ENCODE peak calls at places on chromosomes 13 and 19, in nine cellular contexts. One of them, this sample, is unnamed.

GRCh38 chr13:42967660-42968059 is 24.4 kb downstream of the EPSTI1 start:
- DNase-seq in transverse colon: peak; percentile 34
- DNase-seq in endothelial cell of umbilical vein: no peak
- DNase-seq in GM12878: no peak
- DNase-seq in esophagus muscularis mucosa: no peak
- DNase-seq in HCT116: no peak
- DNase-seq in stomach: peak; percentile 29
- DNase-seq in spleen: no peak
- DNase-seq in upper lobe of left lung: peak; percentile 28
- DNase-seq in this sample: no peak

GRCh38 chr13:34941436-34941834 is 635 bp upstream of the NBEA start:
- DNase-seq in transverse colon: no peak
- DNase-seq in endothelial cell of umbilical vein: no peak
- DNase-seq in GM12878: no peak
- DNase-seq in esophagus muscularis mucosa: no peak
- DNase-seq in HCT116: no peak
- DNase-seq in stomach: no peak
- DNase-seq in spleen: no peak
- DNase-seq in upper lobe of left lung: no peak
- DNase-seq in this sample: no peak

GRCh38 chr19:6092329-6093286 is 17.7 kb downstream of the RFX2 start:
- DNase-seq in transverse colon: peak; percentile 91
- DNase-seq in endothelial cell of umbilical vein: peak; percentile 70
- DNase-seq in GM12878: no peak
- DNase-seq in esophagus muscularis mucosa: no peak
- DNase-seq in HCT116: peak; percentile 48
- DNase-seq in stomach: peak; percentile 80
- DNase-seq in spleen: no peak
- DNase-seq in upper lobe of left lung: peak; percentile 92
- DNase-seq in this sample: peak; percentile 93

GRCh38 chr13:79901336-79901735 is 420.4 kb downstream of the NDFIP2 start:
- DNase-seq in transverse colon: no peak
- DNase-seq in endothelial cell of umbilical vein: no peak
- DNase-seq in GM12878: no peak
- DNase-seq in esophagus muscularis mucosa: no peak
- DNase-seq in HCT116: no peak
- DNase-seq in stomach: no peak
- DNase-seq in spleen: no peak
- DNase-seq in upper lobe of left lung: no peak
- DNase-seq in this sample: no peak

GRCh38 chr13:60661514-60661913 is 264.5 kb downstream of the TDRD3 start:
- DNase-seq in transverse colon: no peak
- DNase-seq in endothelial cell of umbilical vein: no peak
- DNase-seq in GM12878: no peak
- DNase-seq in esophagus muscularis mucosa: no peak
- DNase-seq in HCT116: no peak
- DNase-seq in stomach: no peak
- DNase-seq in spleen: no peak
- DNase-seq in upper lobe of left lung: no peak
- DNase-seq in this sample: no peak

GRCh38 chr19:21463449-21464105 is 41.8 kb upstream of the ZNF429 start:
- DNase-seq in transverse colon: peak; percentile 17
- DNase-seq in endothelial cell of umbilical vein: no peak
- DNase-seq in GM12878: no peak
- DNase-seq in esophagus muscularis mucosa: no peak
- DNase-seq in HCT116: no peak
- DNase-seq in stomach: peak; percentile 41
- DNase-seq in spleen: peak; percentile 74
- DNase-seq in upper lobe of left lung: peak; percentile 73
- DNase-seq in this sample: no peak

GRCh38 chr13:25771641-25772478 is 280.0 kb downstream of the SHISA2 start:
- DNase-seq in transverse colon: no peak
- DNase-seq in endothelial cell of umbilical vein: no peak
- DNase-seq in GM12878: no peak
- DNase-seq in esophagus muscularis mucosa: no peak
- DNase-seq in HCT116: no peak
- DNase-seq in stomach: no peak
- DNase-seq in spleen: no peak
- DNase-seq in upper lobe of left lung: no peak
- DNase-seq in this sample: no peak

GRCh38 chr13:32362574-32362973 is 47.3 kb downstream of the BRCA2 start:
- DNase-seq in transverse colon: no peak
- DNase-seq in endothelial cell of umbilical vein: no peak
- DNase-seq in GM12878: no peak
- DNase-seq in esophagus muscularis mucosa: no peak
- DNase-seq in HCT116: no peak
- DNase-seq in stomach: no peak
- DNase-seq in spleen: no peak
- DNase-seq in upper lobe of left lung: no peak
- DNase-seq in this sample: no peak

GRCh38 chr13:26067601-26068000 is 15.8 kb upstream of the SHISA2 start:
- DNase-seq in transverse colon: no peak
- DNase-seq in endothelial cell of umbilical vein: no peak
- DNase-seq in GM12878: no peak
- DNase-seq in esophagus muscularis mucosa: peak; percentile 14
- DNase-seq in HCT116: no peak
- DNase-seq in stomach: no peak
- DNase-seq in spleen: no peak
- DNase-seq in upper lobe of left lung: no peak
- DNase-seq in this sample: no peak

GRCh38 chr19:1935484-1936208 is 5.3 kb upstream of the CSNK1G2 start:
- DNase-seq in transverse colon: no peak
- DNase-seq in endothelial cell of umbilical vein: peak; percentile 21
- DNase-seq in GM12878: no peak
- DNase-seq in esophagus muscularis mucosa: no peak
- DNase-seq in HCT116: peak; percentile 68
- DNase-seq in stomach: no peak
- DNase-seq in spleen: peak; percentile 87
- DNase-seq in upper lobe of left lung: no peak
- DNase-seq in this sample: no peak

DNA sequence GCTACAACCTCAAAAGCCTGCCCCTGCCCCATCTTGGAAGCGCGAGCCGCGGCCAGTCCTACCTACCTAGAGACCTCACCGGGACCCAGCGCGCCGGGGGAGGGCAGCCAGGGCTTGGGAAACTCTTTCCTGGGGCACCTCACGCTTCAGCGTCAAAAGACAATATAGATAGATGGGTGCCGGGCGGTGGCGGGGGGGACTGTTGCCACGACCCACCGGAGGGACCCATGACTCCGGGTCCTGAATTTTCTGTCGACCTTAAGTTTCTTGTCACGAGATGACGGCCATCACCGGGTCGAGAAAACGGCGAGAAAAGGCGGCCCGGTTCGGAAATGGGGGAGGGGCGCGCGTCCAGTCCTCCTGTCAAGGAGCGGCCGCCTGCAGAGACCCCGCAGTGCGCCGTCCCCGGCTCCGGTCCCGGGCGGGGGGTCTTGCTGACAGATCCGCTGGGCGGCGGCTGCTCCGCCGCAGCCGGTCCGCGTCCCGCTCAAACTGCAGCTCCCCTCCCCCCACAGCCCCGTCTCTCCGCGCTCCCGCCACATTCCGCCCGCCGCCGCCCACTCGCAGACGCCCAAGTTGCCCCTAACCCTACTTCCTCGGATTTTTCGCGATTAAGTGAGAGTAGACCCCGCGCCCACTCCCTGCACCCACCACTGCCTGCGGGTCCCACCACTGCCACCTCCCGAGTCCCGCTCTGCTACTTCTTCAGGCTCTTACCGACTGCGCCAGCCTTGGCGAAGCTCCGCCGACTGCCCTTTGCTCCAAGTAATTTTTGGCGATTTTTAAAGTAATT is 66.1 kb downstream of the KCNRG start:
- DNase-seq in transverse colon: peak; percentile 61
- DNase-seq in endothelial cell of umbilical vein: peak; percentile 53
- DNase-seq in GM12878: no peak
- DNase-seq in esophagus muscularis mucosa: peak; percentile 93
- DNase-seq in HCT116: no peak
- DNase-seq in stomach: peak; percentile 48
- DNase-seq in spleen: peak; percentile 92
- DNase-seq in upper lobe of left lung: peak; percentile 62
- DNase-seq in this sample: peak; percentile 76
- TF ChIP-seq POLR2AphosphoS5 in transverse colon: no peak
- TF ChIP-seq POLR2AphosphoS5 in endothelial cell of umbilical vein: no peak
- TF ChIP-seq POLR2AphosphoS5 in GM12878: peak; percentile 43
- TF ChIP-seq POLR2AphosphoS5 in esophagus muscularis mucosa: no peak
- TF ChIP-seq POLR2AphosphoS5 in HCT116: peak; percentile 8
- TF ChIP-seq POLR2AphosphoS5 in stomach: no peak
- TF ChIP-seq POLR2AphosphoS5 in spleen: peak; percentile 62
- TF ChIP-seq POLR2AphosphoS5 in upper lobe of left lung: peak; percentile 10
- TF ChIP-seq POLR2AphosphoS5 in this sample: no peak

GRCh38 chr19:17557461-17557860 is 2.0 kb downstream of the COLGALT1 start:
- DNase-seq in transverse colon: no peak
- DNase-seq in endothelial cell of umbilical vein: no peak
- DNase-seq in GM12878: no peak
- DNase-seq in esophagus muscularis mucosa: no peak
- DNase-seq in HCT116: no peak
- DNase-seq in stomach: no peak
- DNase-seq in spleen: no peak
- DNase-seq in upper lobe of left lung: peak; percentile 72
- DNase-seq in this sample: no peak
- H3K4me3 ChIP-seq in transverse colon: no peak overlapping the region
- H3K4me3 ChIP-seq in endothelial cell of umbilical vein: no peak overlapping the region
- H3K4me3 ChIP-seq in GM12878: peak overlapping the region; percentile 88
- H3K4me3 ChIP-seq in esophagus muscularis mucosa: no peak overlapping the region
- H3K4me3 ChIP-seq in HCT116: no peak overlapping the region
- H3K4me3 ChIP-seq in stomach: no peak overlapping the region
- H3K4me3 ChIP-seq in spleen: peak overlapping the region; percentile 99
- H3K4me3 ChIP-seq in upper lobe of left lung: peak overlapping the region; percentile 80
- H3K4me3 ChIP-seq in this sample: no peak overlapping the region

DNA sequence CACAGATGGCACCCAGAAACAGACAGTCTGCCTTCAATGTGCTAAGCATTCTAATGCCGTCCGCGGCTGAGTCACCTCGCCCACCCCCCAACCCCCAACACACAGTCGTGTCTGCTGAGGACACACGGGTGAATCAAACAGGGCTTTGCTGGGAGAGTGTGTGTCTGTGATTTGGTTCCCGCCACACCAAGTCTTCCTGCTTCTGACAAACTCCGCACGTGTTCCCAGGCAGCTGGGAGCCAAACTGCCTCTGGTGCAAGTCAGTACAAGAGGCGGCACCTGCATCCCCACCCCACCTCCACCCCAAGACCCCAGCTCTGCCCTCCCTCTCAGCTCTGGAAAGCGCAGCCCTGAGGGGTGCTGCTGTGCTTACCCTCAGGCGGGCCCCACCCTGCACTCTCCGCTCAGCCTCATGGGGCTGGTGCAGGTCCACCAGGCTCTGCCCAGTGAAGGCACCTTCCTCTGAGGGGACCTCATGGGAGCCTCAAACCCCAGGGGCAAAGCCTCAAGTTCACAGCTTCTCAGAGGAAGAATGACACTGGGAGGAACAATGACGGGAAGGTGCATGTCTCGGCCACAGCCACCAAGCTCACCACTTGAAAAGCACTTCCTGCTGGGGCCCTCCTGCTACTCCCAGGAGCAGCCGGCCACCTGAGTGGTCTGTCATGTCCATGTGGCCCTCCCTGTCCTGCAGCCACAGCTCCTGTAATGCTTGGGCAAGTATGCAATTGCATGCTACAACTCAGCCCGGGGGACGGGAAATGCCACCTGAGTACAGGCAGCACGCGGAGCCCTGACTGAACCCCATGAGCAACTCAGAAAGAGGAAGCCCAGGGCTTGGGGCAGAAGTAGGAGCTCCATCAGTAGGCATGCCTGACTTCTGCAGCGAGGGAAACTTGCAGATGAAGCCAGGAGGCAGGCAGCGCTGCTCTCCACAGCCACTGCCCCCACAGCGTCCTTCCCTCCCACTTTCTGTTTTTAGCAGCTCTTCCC is 15.1 kb upstream of the SLC35E1 start:
- DNase-seq in transverse colon: peak; percentile 66
- DNase-seq in endothelial cell of umbilical vein: no peak
- DNase-seq in GM12878: peak; percentile 84
- DNase-seq in esophagus muscularis mucosa: no peak
- DNase-seq in HCT116: no peak
- DNase-seq in stomach: no peak
- DNase-seq in spleen: peak; percentile 94
- DNase-seq in upper lobe of left lung: peak; percentile 81
- DNase-seq in this sample: no peak
- TF ChIP-seq POLR2A in transverse colon: no peak
- TF ChIP-seq POLR2A in endothelial cell of umbilical vein: no peak
- TF ChIP-seq POLR2A in GM12878: peak; percentile 66
- TF ChIP-seq POLR2A in esophagus muscularis mucosa: no peak
- TF ChIP-seq POLR2A in HCT116: no peak
- TF ChIP-seq POLR2A in stomach: no peak
- TF ChIP-seq POLR2A in spleen: no peak
- TF ChIP-seq POLR2A in upper lobe of left lung: no peak
- TF ChIP-seq POLR2A in this sample: no peak

DNA sequence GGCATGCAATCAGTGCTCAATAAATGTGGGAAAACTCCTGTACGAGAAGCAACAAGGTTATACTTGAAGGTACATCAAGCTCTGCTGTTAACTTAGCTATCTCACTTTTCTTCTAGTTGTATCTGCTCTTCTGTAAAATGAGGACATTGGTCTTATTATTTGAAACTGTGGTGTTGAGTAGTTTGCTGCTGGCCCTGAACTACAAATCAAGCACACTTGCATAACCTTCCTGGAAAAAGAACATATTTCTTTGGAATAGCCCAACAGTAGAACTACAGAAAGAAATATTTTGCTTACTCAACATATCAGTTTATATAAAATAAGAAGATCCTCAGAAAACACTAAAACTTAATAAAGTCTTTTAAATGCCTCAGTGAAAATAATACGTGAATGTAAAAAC is 203.0 kb downstream of the KCTD12 start:
- DNase-seq in transverse colon: no peak
- DNase-seq in endothelial cell of umbilical vein: no peak
- DNase-seq in GM12878: no peak
- DNase-seq in esophagus muscularis mucosa: no peak
- DNase-seq in HCT116: no peak
- DNase-seq in stomach: no peak
- DNase-seq in spleen: no peak
- DNase-seq in upper lobe of left lung: no peak
- DNase-seq in this sample: no peak
- TF ChIP-seq POLR2AphosphoS5 in transverse colon: no peak
- TF ChIP-seq POLR2AphosphoS5 in endothelial cell of umbilical vein: no peak
- TF ChIP-seq POLR2AphosphoS5 in GM12878: no peak
- TF ChIP-seq POLR2AphosphoS5 in esophagus muscularis mucosa: no peak
- TF ChIP-seq POLR2AphosphoS5 in HCT116: no peak
- TF ChIP-seq POLR2AphosphoS5 in stomach: no peak
- TF ChIP-seq POLR2AphosphoS5 in spleen: no peak
- TF ChIP-seq POLR2AphosphoS5 in upper lobe of left lung: no peak
- TF ChIP-seq POLR2AphosphoS5 in this sample: no peak

GRCh38 chr19:55440411-55441105 is 2.5 kb downstream of the SHISA7 start:
- DNase-seq in transverse colon: no peak
- DNase-seq in endothelial cell of umbilical vein: no peak
- DNase-seq in GM12878: no peak
- DNase-seq in esophagus muscularis mucosa: no peak
- DNase-seq in HCT116: no peak
- DNase-seq in stomach: no peak
- DNase-seq in spleen: no peak
- DNase-seq in upper lobe of left lung: no peak
- DNase-seq in this sample: no peak
- H3K4me3 ChIP-seq in transverse colon: no peak overlapping the region
- H3K4me3 ChIP-seq in endothelial cell of umbilical vein: no peak overlapping the region
- H3K4me3 ChIP-seq in GM12878: no peak overlapping the region
- H3K4me3 ChIP-seq in esophagus muscularis mucosa: no peak overlapping the region
- H3K4me3 ChIP-seq in HCT116: no peak overlapping the region
- H3K4me3 ChIP-seq in stomach: no peak overlapping the region
- H3K4me3 ChIP-seq in spleen: peak overlapping the region; percentile 21
- H3K4me3 ChIP-seq in upper lobe of left lung: no peak overlapping the region
- H3K4me3 ChIP-seq in this sample: no peak overlapping the region